ENCODE peak calls at places on chromosome 13, in seven cellular contexts. E, H, N, Z, K, L and R are unnamed samples.

GRCh38 chr13:43229506-43229905 is 206.1 kb downstream of the DNAJC15 start:
- DNase-seq in H (no peak), E (no peak), K (no peak), N (no peak), Z (no peak), L (peak; percentile 75), R (no peak)

GRCh38 chr13:51823861-51824260 is 19.9 kb upstream of the DHRS12 start:
- DNase-seq in H (no peak), K (no peak), Z (no peak), E (no peak), L (peak; percentile 41), N (no peak), R (no peak)

GRCh38 chr13:101767096-101767495 is 314.6 kb downstream of the ITGBL1 start:
- DNase-seq in L (no peak), K (no peak), N (no peak), Z (no peak), H (no peak), E (no peak), R (no peak)

GRCh38 chr13:46270416-46270815 is 58.7 kb downstream of the LRRC63 start:
- DNase-seq in K (no peak), L (no peak), Z (no peak), N (no peak), E (no peak), H (no peak), R (no peak)

GRCh38 chr13:106133025-106133424 is 402.4 kb downstream of the EFNB2 start:
- DNase-seq in K (no peak), N (no peak), L (peak; percentile 93), Z (no peak), H (no peak), E (no peak), R (no peak)

GRCh38 chr13:107185889-107186288 is 618.0 kb upstream of the ARGLU1 start:
- DNase-seq in K (no peak), Z (no peak), H (no peak), E (no peak), N (no peak), L (peak; percentile 43), R (no peak)

GRCh38 chr13:24192811-24193162 is 32.3 kb downstream of the SPATA13 start:
- DNase-seq in E (no peak), N (no peak), H (no peak), Z (no peak), L (no peak), K (no peak), R (no peak)

GRCh38 chr13:41985788-41986508 is 25.0 kb upstream of the VWA8 start:
- DNase-seq in K (no peak), E (no peak), N (no peak), Z (no peak), L (peak; percentile 31), H (no peak), R (no peak)

GRCh38 chr13:50365683-50366391 is 350.6 kb downstream of the KCNRG start:
- DNase-seq in E (no peak), N (no peak), H (no peak), K (no peak), L (peak; percentile 23), Z (no peak), R (no peak)

GRCh38 chr13:46361535-46361934 is 25.5 kb downstream of the RUBCNL start:
- DNase-seq in H (no peak), L (peak; percentile 42), E (no peak), K (no peak), N (no peak), Z (no peak), R (no peak)

GRCh38 chr13:44011036-44011435 is 131.3 kb downstream of the LACC1 start:
- DNase-seq in Z (no peak), N (no peak), H (no peak), K (no peak), L (peak; percentile 40), E (no peak), R (no peak)

GRCh38 chr13:25380741-25381324 is 9.1 kb downstream of the ATP8A2 start:
- DNase-seq in N (no peak), Z (no peak), E (no peak), L (no peak), K (no peak), H (no peak), R (no peak)

DNA sequence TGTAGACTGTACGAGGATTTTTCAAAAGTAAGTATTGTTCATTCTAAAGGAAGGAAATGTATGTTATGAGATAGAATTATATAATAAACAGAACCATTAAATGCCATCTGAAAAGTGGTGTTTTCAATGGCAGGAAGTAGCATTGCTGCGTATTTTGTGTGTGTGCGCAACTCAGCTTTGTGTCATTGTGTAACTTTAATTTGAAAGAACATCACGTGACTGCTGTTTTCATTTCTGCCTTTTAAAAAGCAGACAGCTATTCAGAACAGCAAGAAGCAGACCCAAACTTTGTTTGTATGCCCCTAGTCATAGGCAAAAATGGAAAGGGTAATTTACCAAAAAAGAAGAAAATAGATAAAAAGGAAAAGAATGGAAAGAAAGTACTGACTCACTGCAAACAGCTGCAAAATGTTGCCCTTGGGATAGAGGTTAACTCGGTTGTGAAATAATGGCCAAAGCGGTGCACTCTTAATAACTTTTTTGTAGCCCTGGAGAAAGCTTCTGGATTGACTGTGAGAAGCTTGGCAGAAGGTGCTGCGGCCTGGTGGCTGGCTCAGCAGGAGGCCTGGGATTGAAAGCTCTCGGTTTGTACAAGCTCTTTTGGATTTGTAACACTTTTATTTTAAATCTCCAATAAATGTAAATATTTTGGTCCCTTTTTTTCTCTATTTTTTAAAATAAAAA is 97.3 kb downstream of the GGACT start:
- DNase-seq in N (peak; percentile 45), L (peak; percentile 90), H (no peak), E (no peak), K (no peak), Z (no peak), R (no peak)
- TF ChIP-seq CTCF in N (peak; percentile 18), L (peak; percentile 32), H (no peak), E (no peak), K (no peak), Z (no peak), R (no peak)

DNA sequence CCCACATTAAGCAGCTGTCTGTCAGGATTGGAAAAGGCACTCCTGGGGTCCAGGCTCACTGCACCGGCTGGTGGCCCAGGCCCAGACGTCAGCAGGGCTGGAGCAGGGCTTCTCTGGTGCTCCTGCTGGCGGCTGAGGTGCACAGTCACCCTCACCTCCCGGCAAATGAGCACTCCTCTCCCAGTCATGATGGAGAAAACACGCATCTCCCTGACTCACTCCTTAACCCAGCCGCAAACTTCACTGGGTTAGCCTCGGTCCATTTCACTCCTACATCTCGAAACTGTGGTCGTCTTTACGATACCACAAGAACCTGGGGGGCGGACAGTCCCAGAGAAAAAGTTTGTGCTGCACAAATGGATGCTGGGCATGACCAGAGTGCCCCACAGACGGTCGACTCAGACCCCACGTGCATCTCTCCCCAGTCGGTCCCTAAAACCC is 3.3 kb upstream of the RASA3 start:
- DNase-seq in N (no peak), Z (no peak), K (no peak), E (no peak), L (no peak), H (no peak), R (no peak)
- TF ChIP-seq CTCF in N (no peak), Z (no peak), K (peak; percentile 18), E (no peak), L (no peak), H (no peak), R (no peak)

DNA sequence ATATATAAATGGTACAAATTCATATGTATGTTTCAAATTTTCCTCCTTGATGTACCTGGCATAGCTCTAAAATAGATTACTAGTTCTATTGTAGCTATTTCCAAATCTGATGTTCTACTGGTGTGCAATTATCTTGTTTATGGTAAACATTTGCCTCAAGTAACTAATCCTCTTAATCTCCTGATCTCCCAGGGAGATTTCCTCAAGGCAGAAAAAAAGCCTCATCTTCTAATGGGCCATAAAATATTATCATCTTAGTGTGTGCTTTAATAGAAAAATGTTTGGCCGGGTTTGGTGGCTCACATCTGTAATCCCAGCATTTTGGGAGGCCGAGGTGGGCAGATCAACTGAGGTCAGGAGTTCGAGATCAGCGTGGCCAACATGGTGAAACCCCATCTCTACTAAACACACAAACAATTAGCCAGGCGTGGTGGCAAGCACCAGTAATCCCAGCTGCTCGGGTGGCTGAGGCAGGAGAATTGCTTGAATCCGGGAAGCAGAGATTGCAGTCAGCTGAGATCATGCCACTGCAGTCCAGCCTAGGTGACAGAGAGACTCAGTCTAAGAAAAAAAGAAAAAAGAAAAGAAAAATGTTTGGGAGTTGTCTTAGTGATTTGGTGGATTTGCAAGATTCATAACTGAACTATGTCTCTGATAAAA is 498.9 kb upstream of the SLITRK5 start:
- DNase-seq in K (no peak), N (no peak), E (no peak), H (no peak), L (peak; percentile 6), Z (no peak), R (no peak)
- TF ChIP-seq CTCF in K (no peak), N (no peak), E (no peak), H (no peak), L (no peak), Z (no peak), R (no peak)

GRCh38 chr13:27496006-27496405 is 45.6 kb upstream of the MTIF3 start:
- DNase-seq in L (no peak), Z (no peak), K (no peak), E (no peak), H (no peak), N (no peak), R (no peak)

GRCh38 chr13:27493981-27494380 is 43.6 kb upstream of the MTIF3 start:
- DNase-seq in Z (no peak), N (no peak), H (no peak), L (no peak), E (no peak), K (no peak), R (no peak)

GRCh38 chr13:27500806-27501534 is 50.6 kb upstream of the MTIF3 start:
- DNase-seq in K (no peak), L (no peak), Z (no peak), H (no peak), E (no peak), N (no peak), R (no peak)

DNA sequence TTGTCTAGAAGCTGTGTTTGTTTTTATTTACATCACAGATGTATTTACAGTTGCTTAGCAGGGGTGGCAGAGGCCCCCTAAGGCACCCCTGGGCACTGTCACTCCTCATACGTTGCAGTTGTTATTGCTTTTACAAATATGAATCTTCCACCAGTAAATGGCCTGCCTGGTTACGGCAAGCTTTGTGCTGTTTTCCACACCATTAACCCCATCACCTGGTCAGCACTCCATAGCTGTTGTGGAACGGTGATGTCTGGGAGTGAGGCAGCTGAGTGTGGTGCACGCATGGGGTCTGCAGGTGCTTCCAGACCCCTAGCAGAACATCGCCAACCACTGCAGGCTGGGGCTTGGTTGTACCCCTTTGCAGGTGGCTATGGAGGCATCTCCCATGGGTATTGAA is 46.5 kb upstream of the MTIF3 start:
- DNase-seq in N (no peak), E (no peak), H (no peak), Z (no peak), K (no peak), L (no peak), R (no peak)
- TF ChIP-seq CTCF in N (no peak), E (no peak), H (no peak), Z (no peak), K (no peak), L (no peak), R (no peak)